ENCODE peak calls at places on chromosomes 11 and 22, in eight cellular contexts. X is A549; Y is fibroblast of lung; F is CD4-positive, CD25-positive, alpha-beta regulatory T cell; A is AG04450; W is Panc1; D is CD8-positive, alpha-beta memory T cell; N is psoas muscle. I is an unnamed sample.

GRCh38 chr11:92707173-92707619 is 262.3 kb upstream of the MTNR1B start:
- DNase-seq in X (no peak), Y (no peak), F (no peak), A (no peak), W (no peak), D (no peak), N (no peak), I (no peak)

GRCh38 chr11:88552377-88553029 is 215.0 kb upstream of the CTSC start:
- DNase-seq in X (peak), Y (peak), F (peak), A (no peak), W (no peak), D (peak), N (peak), I (peak)

GRCh38 chr11:118073554-118073953 is 3.3 kb upstream of the TMPRSS4 start:
- DNase-seq in X (no peak), Y (no peak), F (no peak), A (no peak), W (no peak), D (no peak), N (no peak), I (no peak)

GRCh38 chr11:110059706-110060430 is 33.3 kb upstream of the ZC3H12C start:
- DNase-seq in X (no peak), Y (peak), F (no peak), A (peak), W (no peak), D (no peak), N (no peak), I (no peak)

GRCh38 chr11:114216804-114217195 is 79.4 kb upstream of the NNMT start:
- DNase-seq in X (no peak), Y (no peak), F (peak), A (no peak), W (no peak), D (no peak), N (no peak), I (peak)

GRCh38 chr22:45007247-45007945 is 2.4 kb downstream of the PHF21B start:
- DNase-seq in X (peak), Y (peak), F (no peak), A (no peak), W (no peak), D (no peak), N (peak), I (no peak)

GRCh38 chr11:79809487-79809886 is 368.7 kb upstream of the TENM4 start:
- DNase-seq in X (no peak), Y (no peak), F (no peak), A (no peak), W (no peak), D (no peak), N (no peak), I (no peak)

GRCh38 chr11:1382429-1382828 is 7.3 kb upstream of the BRSK2 start:
- DNase-seq in X (no peak), Y (no peak), F (no peak), A (no peak), W (no peak), D (no peak), N (peak), I (no peak)

GRCh38 chr11:69080361-69080973 is 31.7 kb downstream of the TPCN2 start:
- DNase-seq in X (no peak), Y (peak), F (peak), A (no peak), W (no peak), D (no peak), N (peak), I (no peak)

GRCh38 chr11:113926273-113927183 is 21.9 kb downstream of the HTR3B start:
- DNase-seq in X (no peak), Y (no peak), F (no peak), A (no peak), W (no peak), D (no peak), N (no peak), I (no peak)

DNA sequence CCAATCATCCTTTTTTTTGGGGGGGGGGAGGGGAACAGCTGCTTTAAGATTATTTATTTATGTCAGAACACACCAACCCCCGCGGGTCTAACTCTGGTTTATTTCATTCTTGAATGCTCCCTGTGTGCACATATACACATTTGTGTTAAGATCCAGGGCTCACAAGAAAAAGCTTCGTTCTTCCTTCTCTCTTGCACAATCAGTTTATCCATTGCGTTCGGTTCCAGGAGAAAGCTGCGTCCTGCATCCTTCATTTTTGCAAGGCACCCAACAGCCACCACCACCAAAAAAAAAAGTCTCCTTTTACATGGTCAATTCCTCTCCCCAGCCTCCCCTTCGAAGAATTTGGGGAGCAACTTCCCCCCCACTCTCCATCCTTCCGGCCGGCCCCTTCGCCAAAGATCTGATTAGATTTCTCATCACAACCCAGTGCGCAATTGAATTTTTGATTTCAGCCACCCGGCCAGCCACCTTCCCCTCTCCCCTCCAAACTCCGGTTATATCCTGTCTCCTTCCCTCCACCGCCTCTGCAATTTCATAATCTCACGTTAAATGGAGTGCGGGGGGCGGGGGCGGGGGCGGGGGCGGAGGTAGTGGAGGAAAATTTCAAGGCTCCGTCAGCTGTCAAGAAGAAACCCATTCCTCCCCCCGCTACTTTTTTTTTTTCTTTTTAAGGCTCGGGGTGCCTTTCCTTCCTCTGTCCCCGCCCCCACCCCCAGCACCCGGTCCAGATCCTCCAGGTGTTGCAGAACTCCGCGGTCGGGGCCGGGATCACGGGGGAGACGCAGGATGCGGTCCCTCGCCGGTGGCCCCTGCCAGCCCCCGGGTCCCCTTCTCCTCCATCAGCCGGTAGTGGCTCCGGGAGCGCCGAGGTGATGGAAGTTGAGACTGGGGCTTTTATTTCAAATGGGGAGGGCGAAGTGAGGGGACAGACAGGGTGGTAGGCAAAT is 1166.5 kb downstream of the LRRC4C start:
- DNase-seq in X (peak), Y (peak), F (no peak), A (no peak), W (no peak), D (no peak), N (peak), I (no peak)
- H3K4me3 ChIP-seq in X (peak), Y (peak), F (no peak), A (peak), W (peak), D (no peak), N (peak), I (no peak)

GRCh38 chr22:26313291-26313690 is 115.8 kb upstream of the ASPHD2 start:
- DNase-seq in X (no peak), Y (no peak), F (no peak), A (no peak), W (no peak), D (no peak), N (no peak), I (no peak)

GRCh38 chr22:26308467-26308866 is 120.6 kb upstream of the ASPHD2 start:
- DNase-seq in X (no peak), Y (no peak), F (no peak), A (no peak), W (no peak), D (no peak), N (no peak), I (no peak)

GRCh38 chr22:26314171-26314570 is 114.9 kb upstream of the ASPHD2 start:
- DNase-seq in X (no peak), Y (no peak), F (no peak), A (no peak), W (no peak), D (no peak), N (no peak), I (no peak)

GRCh38 chr22:26314656-26315055 is 114.4 kb upstream of the ASPHD2 start:
- DNase-seq in X (no peak), Y (no peak), F (no peak), A (no peak), W (no peak), D (no peak), N (no peak), I (no peak)

GRCh38 chr22:26310616-26311015 is 118.4 kb upstream of the ASPHD2 start:
- DNase-seq in X (no peak), Y (no peak), F (no peak), A (no peak), W (no peak), D (no peak), N (no peak), I (no peak)
- H3K4me3 ChIP-seq in X (no peak), Y (no peak), F (no peak), A (no peak), W (no peak), D (no peak), N (no peak), I (no peak)

DNA sequence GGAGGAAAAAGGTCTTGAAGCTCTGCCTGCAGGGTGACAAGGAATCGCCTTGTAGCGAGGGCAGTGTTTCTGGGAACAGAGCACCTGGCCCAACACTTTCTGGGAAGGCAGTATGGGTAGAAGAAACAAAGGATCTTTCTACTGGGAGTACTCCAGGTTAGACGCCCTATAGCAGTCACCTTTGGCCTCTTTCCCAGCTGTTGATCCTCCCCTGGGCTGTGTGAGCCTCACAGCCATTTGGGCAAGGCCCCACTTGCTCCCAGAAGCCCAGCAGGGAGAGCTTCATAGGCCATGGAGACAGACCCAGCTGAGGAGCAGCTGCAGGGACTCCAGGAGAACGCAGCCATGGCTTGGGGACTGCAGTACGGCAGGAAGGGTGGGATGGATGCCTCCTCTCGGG is 1.2 kb downstream of the SLCO2B1 start:
- DNase-seq in X (no peak), Y (no peak), F (no peak), A (no peak), W (no peak), D (no peak), N (no peak), I (no peak)
- H3K4me3 ChIP-seq in X (no peak), Y (no peak), F (no peak), A (no peak), W (no peak), D (no peak), N (peak), I (no peak)

DNA sequence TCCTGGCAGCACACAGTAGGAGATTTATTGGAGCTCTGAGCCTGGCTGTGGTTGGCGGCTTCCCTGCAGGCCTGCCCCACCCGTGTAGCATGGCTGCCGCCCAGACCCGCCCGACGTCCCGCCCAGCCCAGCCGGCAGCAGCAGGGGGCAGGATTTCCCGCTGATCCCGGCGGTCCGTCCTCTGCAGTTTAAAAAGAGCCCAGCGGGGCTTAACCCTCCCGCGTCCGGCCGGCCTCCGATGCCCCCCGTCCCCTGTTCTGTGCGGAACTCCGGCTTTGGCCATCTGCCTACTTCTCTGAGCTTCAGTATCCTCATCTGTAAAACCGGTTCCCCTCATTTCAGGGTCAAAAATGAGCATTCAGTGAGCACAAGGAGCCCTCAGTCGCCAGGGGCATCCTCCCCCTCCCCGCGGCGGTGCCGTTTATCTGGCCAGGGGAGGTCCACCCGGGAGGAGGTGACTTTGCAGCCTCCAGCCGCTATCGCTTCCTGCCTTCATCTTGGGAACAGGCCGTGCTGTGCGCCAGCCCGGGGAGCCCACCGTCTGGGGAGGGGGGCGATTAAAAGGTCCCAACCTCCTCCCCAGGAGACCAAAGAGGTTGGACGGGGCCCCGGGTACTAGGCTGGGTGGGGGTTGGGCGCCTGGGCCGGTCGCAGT is at the start of gene GAS2L1:
- DNase-seq in X (peak), Y (peak), F (peak), A (peak), W (no peak), D (no peak), N (peak), I (peak)
- H3K4me3 ChIP-seq in X (peak), Y (peak), F (no peak), A (peak), W (peak), D (peak), N (peak), I (peak)

I was measured in Jurkat, Clone E6-1.